ENCODE peak calls at places on chromosomes 2 and 18, in nine cellular contexts. Z is transverse colon; G is Peyer's patch; L is mesendoderm; R is adipocyte; M is lung; U is K562; O is GM12878; V is effector memory CD4-positive, alpha-beta T cell. K is an unnamed sample. For H3K36me3 and H3K4me1, the result is how much of the 10 kb centered on the place peaks cover.

GRCh38 chr2:677056-677949 is at the start of gene TMEM18:
- DNase-seq in M (peak), L (peak), O (peak), V (peak), G (peak), Z (peak), U (peak), R (peak), K (peak)

GRCh38 chr2:213229814-213230213 is 54.5 kb upstream of the SPAG16 start:
- DNase-seq in O (no peak), G (no peak), U (no peak), V (no peak), Z (no peak), L (no peak), M (no peak), R (peak), K (no peak)

GRCh38 chr2:152542995-152543481 is 174.2 kb downstream of the PRPF40A start:
- DNase-seq in G (no peak), R (peak), O (no peak), Z (no peak), L (peak), V (no peak), U (no peak), M (no peak), K (no peak)

GRCh38 chr2:25588576-25588975 is 84.8 kb downstream of the DTNB start:
- DNase-seq in M (no peak), U (no peak), R (no peak), V (no peak), Z (no peak), G (no peak), L (no peak), O (no peak), K (no peak)

GRCh38 chr2:134359367-134360081 is 105.7 kb downstream of the MGAT5 start:
- DNase-seq in Z (peak), V (no peak), U (no peak), R (no peak), O (no peak), G (peak), L (no peak), M (peak), K (no peak)

GRCh38 chr2:63903003-63903402 is 61.3 kb downstream of the UGP2 start:
- DNase-seq in O (peak), L (no peak), R (peak), G (no peak), U (no peak), M (no peak), Z (no peak), V (no peak), K (no peak)

GRCh38 chr2:191319181-191319580 is 74.0 kb downstream of the MYO1B start:
- DNase-seq in M (no peak), Z (no peak), V (no peak), U (no peak), G (no peak), L (no peak), R (peak), O (no peak), K (no peak)

GRCh38 chr2:70724366-70724765 is 43.6 kb downstream of the ADD2 start:
- DNase-seq in G (no peak), M (no peak), L (no peak), U (no peak), O (no peak), V (no peak), Z (no peak), R (no peak), K (peak)

GRCh38 chr2:186749179-186749578 is 55.3 kb downstream of the FAM171B start:
- DNase-seq in R (no peak), U (no peak), Z (no peak), O (no peak), V (no peak), G (no peak), L (no peak), M (no peak), K (no peak)

GRCh38 chr18:49479381-49480137 is 7.5 kb downstream of the C18orf32 start:
- DNase-seq in V (no peak), M (no peak), Z (no peak), L (no peak), U (no peak), R (no peak), O (no peak), G (no peak), K (no peak)

GRCh38 chr2:55357164-55357563 is 62.5 kb downstream of the CCDC88A start:
- DNase-seq in R (no peak), Z (no peak), M (no peak), V (no peak), G (no peak), O (no peak), U (no peak), L (no peak), K (no peak)

GRCh38 chr2:97870396-97870843 is 125.3 kb downstream of the TMEM131 start:
- DNase-seq in U (no peak), O (peak), V (no peak), R (peak), G (peak), M (no peak), L (peak), Z (no peak), K (no peak)

GRCh38 chr2:43556256-43556655 is 39.6 kb downstream of the THADA start:
- DNase-seq in L (no peak), G (no peak), O (no peak), M (no peak), Z (no peak), U (no peak), R (no peak), V (no peak), K (no peak)
- H3K36me3 ChIP-seq in L (under half), G (under half), O (under half), M (under half), Z (under half), U (half or more), R (half or more), V (under half), K (under half)

GRCh38 chr2:111155610-111156009 is 34.9 kb downstream of the BCL2L11 start:
- DNase-seq in R (no peak), V (no peak), U (no peak), M (no peak), O (no peak), L (no peak), Z (no peak), G (no peak), K (no peak)

GRCh38 chr2:111156529-111156928 is 35.8 kb downstream of the BCL2L11 start:
- DNase-seq in Z (no peak), O (no peak), L (no peak), V (no peak), M (no peak), U (no peak), R (no peak), G (no peak), K (no peak)

GRCh38 chr2:111154758-111155157 is 34.0 kb downstream of the BCL2L11 start:
- DNase-seq in Z (no peak), M (no peak), O (no peak), U (no peak), V (no peak), L (no peak), G (no peak), R (no peak), K (no peak)

GRCh38 chr2:111157798-111158197 is 37.1 kb downstream of the BCL2L11 start:
- DNase-seq in R (no peak), L (peak), O (peak), V (no peak), M (no peak), G (peak), U (no peak), Z (peak), K (no peak)

GRCh38 chr2:111157071-111157661 is 36.5 kb downstream of the BCL2L11 start:
- DNase-seq in M (no peak), L (no peak), U (no peak), Z (peak), G (peak), O (no peak), V (no peak), R (no peak), K (no peak)
- H3K4me1 ChIP-seq in M (under half), L (under half), U (under half), Z (under half), G (under half), O (under half), V (under half), R (under half), K (under half)

GRCh38 chr2:46239847-46240181 is 57.4 kb upstream of the EPAS1 start:
- DNase-seq in O (peak), M (no peak), V (peak), L (no peak), R (no peak), U (no peak), Z (no peak), G (peak), K (no peak)
- H3K36me3 ChIP-seq in O (under half), M (under half), V (under half), L (under half), R (under half), U (under half), Z (under half), G (under half), K (under half)

DNA sequence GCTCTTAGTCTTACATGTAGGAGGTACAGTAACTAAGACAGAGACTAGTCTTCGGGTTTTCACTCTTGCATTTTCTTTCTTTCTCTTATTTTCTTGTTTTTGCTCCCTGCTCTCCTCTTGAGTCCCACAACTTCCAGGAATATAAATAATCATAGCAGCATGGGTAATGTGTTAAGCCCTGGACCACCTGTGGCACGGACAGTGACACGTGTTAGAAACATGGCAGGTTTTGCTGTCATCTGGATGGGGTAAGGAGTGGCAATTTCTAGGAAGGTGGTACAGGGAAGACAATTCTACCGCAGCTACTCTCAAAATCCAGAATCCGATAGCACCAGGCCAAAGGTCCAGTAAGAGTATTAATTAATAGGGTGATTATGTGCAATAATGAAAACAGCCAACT is 237.5 kb upstream of the FAM98A start:
- DNase-seq in U (no peak), R (no peak), G (no peak), O (no peak), Z (no peak), M (no peak), L (no peak), V (no peak), K (no peak)
- H3K4me1 ChIP-seq in U (under half), R (under half), G (under half), O (under half), Z (under half), M (under half), L (under half), V (under half), K (under half)

DNA sequence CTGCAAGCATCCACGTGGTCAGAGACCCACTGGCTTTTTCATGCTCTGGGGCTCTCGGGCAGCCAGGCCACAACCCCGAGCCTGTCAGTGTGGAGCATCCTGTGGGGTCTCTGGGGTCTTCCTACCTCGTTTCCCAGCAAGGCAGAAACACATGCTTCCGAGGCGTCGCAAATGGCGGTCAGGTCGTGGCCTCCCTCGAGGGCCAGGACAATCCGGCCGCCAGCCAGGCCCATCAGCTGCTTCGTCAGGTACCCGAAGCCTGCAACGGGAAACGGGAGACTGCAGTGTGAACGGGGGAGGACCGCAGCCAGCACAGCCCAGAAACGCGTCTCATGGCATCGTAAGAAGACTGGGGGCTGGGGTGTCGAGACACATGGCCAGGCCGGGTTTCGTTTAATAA is 218.7 kb downstream of the TWIST2 start:
- DNase-seq in G (no peak), U (no peak), V (no peak), Z (no peak), R (no peak), L (no peak), O (no peak), M (no peak), K (no peak)
- H3K36me3 ChIP-seq in G (half or more), U (under half), V (half or more), Z (under half), R (under half), L (under half), O (under half), M (under half), K (half or more)

GRCh38 chr2:47074691-47075090 is 80.4 kb downstream of the STPG4 start:
- DNase-seq in G (no peak), R (no peak), L (no peak), U (no peak), Z (no peak), M (no peak), O (no peak), V (no peak), K (no peak)

GRCh38 chr2:47076586-47077441 is 78.3 kb downstream of the STPG4 start:
- DNase-seq in L (peak), V (no peak), Z (peak), U (no peak), G (no peak), O (no peak), M (peak), R (peak), K (peak)

GRCh38 chr2:47073641-47074040 is 81.5 kb downstream of the STPG4 start:
- DNase-seq in V (no peak), Z (peak), M (no peak), R (no peak), L (no peak), G (no peak), U (no peak), O (no peak), K (no peak)

GRCh38 chr2:47076126-47076506 is 79.0 kb downstream of the STPG4 start:
- DNase-seq in G (no peak), V (no peak), O (no peak), R (no peak), L (no peak), Z (no peak), U (no peak), M (no peak), K (no peak)

DNA sequence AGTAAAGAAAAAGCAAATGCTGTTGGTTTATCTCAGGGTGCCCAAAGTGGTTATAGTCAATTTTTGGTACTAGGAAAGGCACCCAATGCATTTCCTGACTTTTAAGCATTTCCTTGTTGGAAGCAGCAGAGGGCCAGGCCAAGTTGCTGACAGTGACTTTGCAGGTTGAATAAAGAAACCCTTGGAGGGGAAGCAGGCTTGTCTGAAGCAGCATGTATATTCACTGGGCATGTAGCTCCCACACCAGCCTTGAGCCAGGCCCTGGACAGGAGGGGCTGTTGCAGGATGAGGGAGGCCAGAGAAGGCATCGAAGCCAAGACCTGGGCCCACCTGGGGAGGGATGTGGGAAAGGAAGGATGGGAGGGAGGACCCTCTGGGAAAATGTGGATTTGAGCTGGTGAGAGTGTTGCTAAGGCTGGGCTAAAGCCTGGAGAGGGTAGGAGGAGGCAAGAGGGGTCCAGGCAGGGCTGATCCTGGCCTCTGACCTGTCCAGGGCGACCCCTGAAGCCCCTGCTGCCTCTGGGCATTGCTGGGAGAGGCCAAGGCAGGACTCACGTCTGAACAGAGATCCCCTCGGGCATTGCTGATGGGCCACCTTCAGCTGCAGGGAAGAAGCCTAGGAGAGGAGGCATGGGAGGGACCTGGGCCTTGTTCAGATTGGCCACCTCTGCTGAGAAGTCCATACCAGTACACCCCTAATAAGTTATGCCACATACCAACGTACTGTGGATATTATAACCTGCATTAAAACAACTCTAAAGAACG is 79.6 kb downstream of the STPG4 start:
- DNase-seq in V (no peak), M (no peak), L (peak), R (no peak), O (no peak), Z (no peak), U (no peak), G (no peak), K (no peak)
- H3K4me1 ChIP-seq in V (under half), M (under half), L (under half), R (half or more), O (under half), Z (half or more), U (under half), G (under half), K (half or more)

DNA sequence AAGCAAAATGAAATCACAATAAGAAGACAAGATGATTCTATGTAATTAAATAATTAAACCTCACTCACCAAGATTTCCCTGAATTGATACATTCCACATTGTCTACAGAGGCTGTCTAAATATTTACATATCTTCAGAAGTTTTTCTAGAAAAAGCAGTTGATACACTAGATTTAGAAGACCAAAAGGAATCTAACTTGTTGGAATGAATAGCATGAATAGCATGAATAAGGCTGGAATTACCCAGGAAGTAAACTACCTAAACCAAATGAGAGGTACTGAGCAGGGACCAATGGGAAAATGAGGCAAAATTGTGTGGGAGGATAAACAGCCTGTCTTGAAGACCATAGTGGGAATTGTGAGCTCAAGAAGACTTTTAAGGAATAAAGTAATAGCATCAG is 479.7 kb downstream of the TXNL1 start:
- DNase-seq in M (no peak), L (no peak), G (no peak), R (no peak), U (no peak), V (no peak), Z (no peak), O (no peak), K (no peak)
- H3K36me3 ChIP-seq in M (under half), L (under half), G (under half), R (under half), U (under half), V (under half), Z (under half), O (under half), K (under half)

GRCh38 chr2:112889976-112890375 is 21.0 kb upstream of the IL37 start:
- DNase-seq in V (no peak), U (no peak), Z (no peak), O (no peak), L (no peak), R (no peak), M (no peak), G (no peak), K (no peak)

GRCh38 chr2:112886291-112886690 is 24.7 kb upstream of the IL37 start:
- DNase-seq in U (no peak), V (no peak), O (no peak), Z (no peak), L (no peak), M (no peak), G (no peak), R (no peak), K (no peak)

GRCh38 chr2:112885503-112885897 is 25.5 kb upstream of the IL37 start:
- DNase-seq in U (no peak), M (no peak), V (no peak), L (no peak), G (no peak), O (no peak), R (no peak), Z (no peak), K (no peak)

GRCh38 chr2:112887904-112888303 is 23.1 kb upstream of the IL37 start:
- DNase-seq in U (no peak), L (no peak), G (no peak), R (no peak), O (no peak), V (no peak), M (no peak), Z (no peak), K (no peak)

GRCh38 chr2:112888350-112888749 is 22.6 kb upstream of the IL37 start:
- DNase-seq in G (no peak), U (no peak), V (no peak), M (no peak), R (no peak), Z (no peak), L (no peak), O (no peak), K (no peak)
- H3K4me1 ChIP-seq in G (under half), U (under half), V (under half), M (under half), R (under half), Z (under half), L (under half), O (under half), K (under half)

K was measured in right atrium auricular region.